ENCODE peak calls at places on chromosome 2, in four cellular contexts. One of them, this sample, is unnamed.

GRCh38 chr2:45433363-45433762 is 177.7 kb downstream of the SRBD1 start:
- DNase-seq in Caco-2: no peak
- DNase-seq in neural crest cell: no peak
- DNase-seq in cardiac fibroblast: no peak
- DNase-seq in this sample: no peak

GRCh38 chr2:64220285-64220684 is 76.1 kb upstream of the PELI1 start:
- DNase-seq in Caco-2: no peak
- DNase-seq in neural crest cell: no peak
- DNase-seq in cardiac fibroblast: no peak
- DNase-seq in this sample: no peak

GRCh38 chr2:147538088-147538487 is 306.7 kb upstream of the ACVR2A start:
- DNase-seq in Caco-2: no peak
- DNase-seq in cardiac fibroblast: no peak
- DNase-seq in neural crest cell: no peak
- DNase-seq in this sample: no peak

GRCh38 chr2:62596061-62596658 is 90.2 kb upstream of the TMEM17 start:
- DNase-seq in Caco-2: no peak
- DNase-seq in neural crest cell: no peak
- DNase-seq in cardiac fibroblast: peak
- DNase-seq in this sample: peak

GRCh38 chr2:70861774-70862644 is 26.4 kb upstream of the CD207 start:
- DNase-seq in neural crest cell: peak
- DNase-seq in cardiac fibroblast: peak
- DNase-seq in Caco-2: peak
- DNase-seq in this sample: peak

GRCh38 chr2:150981826-150982225 is 279.8 kb downstream of the RBM43 start:
- DNase-seq in Caco-2: no peak
- DNase-seq in neural crest cell: no peak
- DNase-seq in cardiac fibroblast: peak
- DNase-seq in this sample: no peak

GRCh38 chr2:210263841-210264240 is 38.6 kb upstream of the ACADL start:
- DNase-seq in cardiac fibroblast: no peak
- DNase-seq in Caco-2: no peak
- DNase-seq in neural crest cell: no peak
- DNase-seq in this sample: no peak

GRCh38 chr2:127929449-127929848 is 43.7 kb upstream of the AMMECR1L start:
- DNase-seq in cardiac fibroblast: no peak
- DNase-seq in Caco-2: no peak
- DNase-seq in neural crest cell: no peak
- DNase-seq in this sample: no peak

GRCh38 chr2:30351087-30351486 is 96.0 kb upstream of the LCLAT1 start:
- DNase-seq in Caco-2: no peak
- DNase-seq in cardiac fibroblast: peak
- DNase-seq in neural crest cell: no peak
- DNase-seq in this sample: no peak

GRCh38 chr2:122469147-122469546 is 713.7 kb downstream of the TSN start:
- DNase-seq in neural crest cell: no peak
- DNase-seq in cardiac fibroblast: peak
- DNase-seq in Caco-2: no peak
- DNase-seq in this sample: no peak

GRCh38 chr2:171807831-171808393 is 86.1 kb downstream of the SLC25A12 start:
- DNase-seq in cardiac fibroblast: no peak
- DNase-seq in Caco-2: peak
- DNase-seq in neural crest cell: no peak
- DNase-seq in this sample: no peak

GRCh38 chr2:190408538-190409271 is 550 bp downstream of the MFSD6 start:
- DNase-seq in Caco-2: no peak
- DNase-seq in cardiac fibroblast: no peak
- DNase-seq in neural crest cell: peak
- DNase-seq in this sample: no peak

GRCh38 chr2:97645112-97645699 is 656 bp upstream of the COX5B start:
- DNase-seq in Caco-2: no peak
- DNase-seq in cardiac fibroblast: no peak
- DNase-seq in neural crest cell: peak
- DNase-seq in this sample: no peak

GRCh38 chr2:28226558-28226957 is 166.1 kb upstream of the FOSL2 start:
- DNase-seq in neural crest cell: no peak
- DNase-seq in cardiac fibroblast: no peak
- DNase-seq in Caco-2: no peak
- DNase-seq in this sample: no peak

GRCh38 chr2:180324191-180324590 is 317.1 kb upstream of the CWC22 start:
- DNase-seq in neural crest cell: no peak
- DNase-seq in Caco-2: no peak
- DNase-seq in cardiac fibroblast: no peak
- DNase-seq in this sample: no peak

GRCh38 chr2:185745864-185746859 is 7.6 kb downstream of the FSIP2 start:
- DNase-seq in neural crest cell: no peak
- DNase-seq in cardiac fibroblast: no peak
- DNase-seq in Caco-2: no peak
- DNase-seq in this sample: no peak

DNA sequence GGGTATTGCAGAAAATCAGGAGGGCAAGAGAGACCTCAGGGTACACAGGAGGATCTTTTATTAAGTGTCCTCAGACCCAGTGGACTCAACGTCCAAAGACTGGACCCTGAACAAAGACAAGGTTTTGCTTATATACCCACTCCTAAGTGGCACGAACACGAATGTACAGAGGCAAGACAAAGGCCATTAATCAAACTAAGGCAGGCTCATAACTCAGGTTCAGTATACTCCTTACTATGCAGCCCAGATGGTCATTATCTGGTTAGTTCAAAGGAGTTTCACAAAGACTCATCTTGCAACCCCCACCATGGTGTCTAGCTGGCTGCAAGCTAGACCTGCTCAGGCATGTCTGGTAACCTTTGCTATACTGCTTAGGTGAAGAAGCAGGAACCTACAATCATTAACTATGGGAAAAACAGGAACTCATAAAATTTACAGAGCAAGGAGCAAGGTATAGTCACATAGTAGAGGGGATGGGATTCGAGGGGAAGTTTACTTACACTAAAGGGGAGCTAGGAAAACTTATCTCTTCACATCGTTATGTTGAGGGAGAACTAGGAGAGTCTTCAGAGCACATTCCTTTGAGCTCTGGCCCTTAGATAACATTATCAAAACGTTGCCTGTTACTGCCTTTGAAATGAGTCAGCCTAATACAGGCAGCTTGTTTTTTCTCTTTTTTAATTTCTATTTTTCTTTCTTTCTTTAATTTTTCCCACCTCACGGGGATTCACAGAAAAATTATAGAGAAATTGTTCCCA is 33.9 kb downstream of the SLC4A3 start:
- DNase-seq in Caco-2: peak
- DNase-seq in neural crest cell: no peak
- DNase-seq in cardiac fibroblast: no peak
- DNase-seq in this sample: no peak
- TF ChIP-seq CTCF in Caco-2: no peak
- TF ChIP-seq CTCF in neural crest cell: no peak
- TF ChIP-seq CTCF in cardiac fibroblast: no peak
- TF ChIP-seq CTCF in this sample: no peak

DNA sequence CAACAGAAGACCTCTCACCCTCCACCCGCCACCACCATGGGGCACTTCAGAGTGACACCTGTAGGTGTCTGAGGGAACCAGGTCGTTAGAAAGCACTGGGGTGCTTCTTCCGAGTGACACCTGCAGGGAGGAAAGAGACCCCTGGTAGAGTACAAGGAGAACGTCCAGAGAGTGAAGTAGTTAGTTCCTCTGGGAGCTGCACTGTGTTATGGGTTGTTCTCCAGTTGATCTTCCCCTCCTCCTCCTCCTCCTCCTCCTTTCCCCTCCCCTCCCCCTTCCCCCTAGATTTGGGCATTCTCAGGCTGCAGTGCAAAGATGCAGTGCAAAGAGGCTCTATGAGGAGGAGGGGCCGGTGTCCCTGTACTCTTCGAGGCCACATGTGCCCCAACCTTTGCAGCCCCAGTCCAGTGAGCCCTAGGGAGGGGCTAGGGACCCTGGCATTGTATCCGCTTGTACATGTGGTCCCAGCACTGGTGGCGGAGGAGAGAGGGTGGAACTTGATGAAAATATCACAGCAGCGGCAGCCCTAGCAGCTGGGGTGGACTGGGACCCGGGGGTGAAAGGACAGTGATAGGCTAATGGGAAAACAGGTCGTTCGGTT is 850 bp downstream of the DNAJB2 start:
- DNase-seq in cardiac fibroblast: no peak
- DNase-seq in Caco-2: no peak
- DNase-seq in neural crest cell: no peak
- DNase-seq in this sample: no peak
- TF ChIP-seq CTCF in cardiac fibroblast: no peak
- TF ChIP-seq CTCF in Caco-2: peak
- TF ChIP-seq CTCF in neural crest cell: no peak
- TF ChIP-seq CTCF in this sample: peak

DNA sequence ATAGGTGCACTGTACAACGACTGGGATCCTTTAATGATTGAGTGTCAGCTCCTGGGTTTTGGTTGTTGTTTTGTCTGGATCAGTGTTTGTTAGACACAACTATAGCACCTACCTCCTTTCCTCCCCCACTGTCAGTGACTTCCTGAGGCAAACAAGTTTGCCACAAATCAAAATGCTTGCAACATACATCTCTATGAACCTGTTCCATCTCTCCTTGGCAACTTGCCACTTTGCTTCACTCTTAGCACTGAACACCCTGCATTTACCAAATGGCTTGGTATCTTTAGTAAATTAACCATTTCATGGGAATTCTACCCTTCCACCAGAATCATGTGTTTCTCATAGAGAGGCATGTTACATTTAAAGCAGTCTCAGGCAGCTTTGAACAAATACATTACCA is 301.1 kb upstream of the TANK start:
- DNase-seq in Caco-2: no peak
- DNase-seq in cardiac fibroblast: no peak
- DNase-seq in neural crest cell: no peak
- DNase-seq in this sample: no peak
- TF ChIP-seq CTCF in Caco-2: no peak
- TF ChIP-seq CTCF in cardiac fibroblast: no peak
- TF ChIP-seq CTCF in neural crest cell: no peak
- TF ChIP-seq CTCF in this sample: no peak

GRCh38 chr2:52452201-52452600 is 1315.4 kb upstream of the CHAC2 start:
- DNase-seq in neural crest cell: no peak
- DNase-seq in cardiac fibroblast: no peak
- DNase-seq in Caco-2: no peak
- DNase-seq in this sample: no peak

GRCh38 chr2:52454962-52455361 is 1312.6 kb upstream of the CHAC2 start:
- DNase-seq in cardiac fibroblast: no peak
- DNase-seq in neural crest cell: no peak
- DNase-seq in Caco-2: no peak
- DNase-seq in this sample: no peak

DNA sequence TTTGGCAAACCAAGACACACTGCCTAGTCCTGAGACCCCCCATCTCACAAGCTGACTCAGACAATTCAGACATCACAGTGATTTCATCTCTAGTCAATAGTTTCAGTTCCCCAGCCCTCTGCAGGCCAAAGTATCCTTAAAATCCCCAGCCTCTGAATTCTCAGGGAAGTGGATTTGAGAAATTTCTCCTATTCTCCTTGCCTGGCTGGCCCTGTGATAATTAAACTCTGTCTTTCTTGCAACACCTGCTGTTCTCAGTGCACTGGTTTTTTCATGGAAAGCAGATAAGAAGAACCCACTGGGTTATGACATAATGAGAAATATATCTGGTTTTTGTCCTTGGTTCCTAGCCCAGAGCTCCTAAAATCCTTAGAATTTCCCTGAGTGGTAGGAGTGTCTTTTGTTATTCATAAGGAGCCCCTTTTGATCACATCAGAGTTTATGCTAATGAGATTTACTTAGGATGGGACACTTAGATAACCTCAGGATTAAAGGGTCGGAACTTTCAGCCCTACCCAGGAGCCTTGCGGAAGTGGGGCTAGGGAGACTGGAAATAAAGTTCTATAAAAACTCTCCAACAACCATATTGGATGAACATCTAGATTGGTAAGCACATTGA is 1310.7 kb upstream of the CHAC2 start:
- DNase-seq in neural crest cell: no peak
- DNase-seq in cardiac fibroblast: no peak
- DNase-seq in Caco-2: no peak
- DNase-seq in this sample: no peak
- TF ChIP-seq CTCF in neural crest cell: no peak
- TF ChIP-seq CTCF in cardiac fibroblast: no peak
- TF ChIP-seq CTCF in Caco-2: no peak
- TF ChIP-seq CTCF in this sample: no peak

GRCh38 chr2:182977463-182977862 is 60.8 kb downstream of the NCKAP1 start:
- DNase-seq in neural crest cell: no peak
- DNase-seq in Caco-2: no peak
- DNase-seq in cardiac fibroblast: no peak
- DNase-seq in this sample: no peak

GRCh38 chr2:182982934-182983333 is 55.3 kb downstream of the NCKAP1 start:
- DNase-seq in neural crest cell: no peak
- DNase-seq in Caco-2: no peak
- DNase-seq in cardiac fibroblast: no peak
- DNase-seq in this sample: no peak

GRCh38 chr2:182980652-182981051 is 57.6 kb downstream of the NCKAP1 start:
- DNase-seq in Caco-2: no peak
- DNase-seq in neural crest cell: no peak
- DNase-seq in cardiac fibroblast: no peak
- DNase-seq in this sample: no peak

DNA sequence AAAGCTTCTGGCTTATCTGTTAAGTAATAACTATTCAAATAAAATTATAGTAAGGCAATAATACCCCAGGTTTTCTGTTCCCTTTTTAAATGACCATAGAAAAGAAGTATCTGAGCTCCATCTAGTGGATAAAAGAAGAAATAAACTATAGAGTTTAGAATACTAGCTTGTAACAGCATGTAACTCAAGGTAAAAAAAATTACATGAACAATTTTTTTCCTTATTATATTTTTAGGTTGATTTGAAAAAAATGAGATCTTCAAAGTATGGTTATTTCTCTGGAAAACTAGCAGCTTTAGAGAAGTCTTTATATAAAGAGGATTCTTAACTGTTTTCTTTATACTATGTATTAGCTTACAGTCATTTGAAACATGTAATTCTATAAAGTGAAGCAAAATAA is 58.1 kb downstream of the NCKAP1 start:
- DNase-seq in neural crest cell: no peak
- DNase-seq in cardiac fibroblast: peak
- DNase-seq in Caco-2: no peak
- DNase-seq in this sample: peak
- TF ChIP-seq CTCF in neural crest cell: peak
- TF ChIP-seq CTCF in cardiac fibroblast: peak
- TF ChIP-seq CTCF in Caco-2: peak
- TF ChIP-seq CTCF in this sample: peak

This sample was measured in AG09319.